ENCODE peak calls at places on chromosomes 7 and 10, in ten cellular contexts. C is Caki2; W is T1000; Y is CD8-positive, alpha-beta memory T cell; N is endodermal cell; A is NCI-H1105 treated with DMSO at 0.1 percent for 48 hours; E is mesothelial cell of epicardium; U is fibroblast of the conjunctiva; D is Panc1; P is stimulated activated CD4-positive, alpha-beta T cell treated with anti-CD3 and anti-CD28 coated beads, Interleukin-1b, Interleukin-23, amount 100 ng/mL, for 24 hours. G is an unnamed sample.

GRCh38 chr10:31669367-31669766 is 259.3 kb downstream of the ARHGAP12 start:
- DNase-seq in C (no peak), W (no peak), Y (no peak), N (no peak), A (no peak), E (no peak), U (no peak), D (no peak), P (no peak), G (no peak)

GRCh38 chr7:79471283-79471682 is 17.8 kb upstream of the MAGI2 start:
- DNase-seq in C (no peak), W (no peak), Y (no peak), N (no peak), A (no peak), E (no peak), U (no peak), D (no peak), P (no peak), G (no peak)

GRCh38 chr7:92586403-92586802 is 3.8 kb downstream of the FAM133B start:
- DNase-seq in C (no peak), W (no peak), Y (no peak), N (no peak), A (no peak), E (no peak), U (peak; percentile 8), D (no peak), P (no peak), G (no peak)

GRCh38 chr10:43843331-43844101 is 194.8 kb upstream of the ZNF32 start:
- DNase-seq in C (no peak), W (no peak), Y (no peak), N (no peak), A (no peak), E (no peak), U (peak; percentile 97), D (no peak), P (no peak), G (no peak)

GRCh38 chr7:34275629-34276028 is 370.3 kb downstream of the BMPER start:
- DNase-seq in C (no peak), W (no peak), Y (no peak), N (no peak), A (no peak), E (no peak), U (no peak), D (no peak), P (no peak), G (no peak)

GRCh38 chr7:82616059-82616723 is 172.6 kb upstream of the CACNA2D1 start:
- DNase-seq in C (no peak), W (no peak), Y (no peak), N (no peak), A (no peak), E (no peak), U (no peak), D (no peak), P (no peak), G (no peak)

GRCh38 chr10:14499610-14499904 is 168.8 kb upstream of the FRMD4A start:
- DNase-seq in C (no peak), W (no peak), Y (no peak), N (no peak), A (no peak), E (no peak), U (no peak), D (no peak), P (no peak), G (no peak)

GRCh38 chr7:28988091-28988490 is 30.0 kb upstream of the TRIL start:
- DNase-seq in C (no peak), W (no peak), Y (no peak), N (no peak), A (no peak), E (no peak), U (no peak), D (no peak), P (no peak), G (no peak)

GRCh38 chr10:18409599-18410397 is 241.6 kb downstream of the NSUN6 start:
- DNase-seq in C (no peak), W (no peak), Y (no peak), N (no peak), A (no peak), E (no peak), U (no peak), D (no peak), P (no peak), G (no peak)

G was measured in NCI-H1092.